ENCODE peak calls at places on chromosomes 6 and 20, in ten cellular contexts. H, F, C, J, I, G, N, A, B and V are unnamed samples.

GRCh38 chr6:100266512-100266911 is 198.2 kb downstream of the SIM1 start:
- DNase-seq in B (peak), H (no peak), C (no peak), J (no peak), N (no peak), I (no peak), A (no peak), F (no peak), G (no peak), V (no peak)

GRCh38 chr6:142300302-142300701 is 1.5 kb upstream of the ADGRG6 start:
- DNase-seq in I (no peak), G (no peak), C (no peak), B (no peak), A (no peak), J (no peak), F (no peak), H (no peak), N (no peak), V (no peak)

GRCh38 chr6:95325858-95326257 is 251.5 kb upstream of the MANEA start:
- DNase-seq in J (no peak), N (peak), B (no peak), G (no peak), I (no peak), H (no peak), C (peak), A (no peak), F (no peak), V (no peak)

GRCh38 chr20:8361779-8362178 is 229.7 kb downstream of the PLCB1 start:
- DNase-seq in F (no peak), H (no peak), J (no peak), B (no peak), A (no peak), G (no peak), N (no peak), I (no peak), C (no peak), V (no peak)

GRCh38 chr6:166556336-166556735 is 30.1 kb downstream of the RAMACL start:
- DNase-seq in F (no peak), J (no peak), I (no peak), N (peak), C (no peak), G (no peak), H (no peak), A (no peak), B (no peak), V (no peak)

GRCh38 chr20:25038103-25038410 is 19.9 kb downstream of the ACSS1 start:
- DNase-seq in G (no peak), C (no peak), A (no peak), J (no peak), F (no peak), H (no peak), B (no peak), N (no peak), I (no peak), V (no peak)

GRCh38 chr6:40950986-40951730 is 87.9 kb downstream of the UNC5CL start:
- DNase-seq in J (no peak), F (no peak), C (no peak), H (no peak), G (no peak), B (peak), I (no peak), A (no peak), N (no peak), V (no peak)

GRCh38 chr20:51042064-51042463 is 19.2 kb upstream of the KCNG1 start:
- DNase-seq in C (no peak), H (no peak), N (no peak), I (no peak), G (no peak), J (no peak), B (peak), A (no peak), F (no peak), V (no peak)

GRCh38 chr20:48826883-48827771 is 672 bp downstream of the PREX1 start:
- DNase-seq in B (peak), C (peak), H (peak), I (peak), A (peak), F (peak), G (peak), J (no peak), N (no peak), V (peak)

DNA sequence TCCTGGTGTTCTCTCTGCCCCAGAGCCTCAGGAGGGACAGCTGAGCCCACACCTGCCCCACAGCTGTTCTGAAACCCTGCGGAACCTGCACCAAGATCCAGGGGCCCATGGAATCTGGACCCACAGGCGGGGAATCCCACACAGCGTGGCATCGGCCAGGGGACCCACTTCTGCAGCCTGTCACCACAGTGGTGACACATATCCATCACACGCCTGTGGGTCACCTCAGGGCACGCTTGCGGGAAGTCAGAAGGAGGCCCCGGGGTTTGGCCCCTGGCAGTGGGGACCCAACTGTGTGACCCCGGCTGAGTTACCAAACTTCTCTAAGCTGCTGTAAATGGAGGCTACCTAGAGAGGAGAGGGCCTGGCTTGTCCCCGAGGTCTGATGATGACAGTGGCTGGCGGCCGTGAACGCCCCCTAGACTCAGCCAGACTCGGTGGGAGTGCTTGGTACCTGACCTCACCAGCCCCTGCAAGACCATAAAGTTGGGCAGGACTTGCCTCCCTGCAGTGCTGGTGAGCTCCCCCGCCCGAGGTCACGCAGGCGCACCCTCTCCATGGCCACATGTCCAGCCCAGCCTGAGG is 2.3 kb upstream of the HRH3 start:
- DNase-seq in G (no peak), C (no peak), F (no peak), J (no peak), B (no peak), I (no peak), H (no peak), A (no peak), N (no peak), V (no peak)
- H3K4me3 ChIP-seq in G (no peak), C (no peak), F (no peak), J (no peak), B (no peak), I (no peak), H (no peak), A (no peak), N (no peak), V (no peak)

DNA sequence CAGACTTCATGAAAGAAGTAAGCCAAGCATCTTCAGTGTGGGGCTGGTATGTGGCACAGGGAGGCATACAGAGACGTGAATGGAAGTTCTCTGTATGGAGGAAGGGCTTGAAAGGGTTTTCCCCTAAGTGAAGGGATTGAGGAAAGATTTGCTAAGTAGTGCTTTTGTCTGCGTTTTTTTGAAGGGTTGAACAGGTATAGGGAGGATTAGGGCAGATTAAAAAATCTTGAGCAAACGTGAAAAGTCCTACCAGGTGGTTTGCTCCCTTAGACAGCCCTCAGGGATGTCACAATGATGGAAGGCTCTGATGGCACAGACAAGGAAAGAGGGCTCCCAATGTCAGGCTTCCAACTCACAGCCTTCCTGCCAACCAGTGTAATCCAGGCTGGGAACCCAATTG is 181.7 kb upstream of the TAB2 start:
- DNase-seq in B (no peak), G (no peak), H (no peak), C (no peak), F (no peak), N (no peak), J (no peak), I (no peak), A (no peak), V (no peak)
- H3K4me3 ChIP-seq in B (no peak), G (no peak), H (no peak), C (no peak), F (no peak), N (no peak), J (no peak), I (no peak), A (no peak), V (no peak)

DNA sequence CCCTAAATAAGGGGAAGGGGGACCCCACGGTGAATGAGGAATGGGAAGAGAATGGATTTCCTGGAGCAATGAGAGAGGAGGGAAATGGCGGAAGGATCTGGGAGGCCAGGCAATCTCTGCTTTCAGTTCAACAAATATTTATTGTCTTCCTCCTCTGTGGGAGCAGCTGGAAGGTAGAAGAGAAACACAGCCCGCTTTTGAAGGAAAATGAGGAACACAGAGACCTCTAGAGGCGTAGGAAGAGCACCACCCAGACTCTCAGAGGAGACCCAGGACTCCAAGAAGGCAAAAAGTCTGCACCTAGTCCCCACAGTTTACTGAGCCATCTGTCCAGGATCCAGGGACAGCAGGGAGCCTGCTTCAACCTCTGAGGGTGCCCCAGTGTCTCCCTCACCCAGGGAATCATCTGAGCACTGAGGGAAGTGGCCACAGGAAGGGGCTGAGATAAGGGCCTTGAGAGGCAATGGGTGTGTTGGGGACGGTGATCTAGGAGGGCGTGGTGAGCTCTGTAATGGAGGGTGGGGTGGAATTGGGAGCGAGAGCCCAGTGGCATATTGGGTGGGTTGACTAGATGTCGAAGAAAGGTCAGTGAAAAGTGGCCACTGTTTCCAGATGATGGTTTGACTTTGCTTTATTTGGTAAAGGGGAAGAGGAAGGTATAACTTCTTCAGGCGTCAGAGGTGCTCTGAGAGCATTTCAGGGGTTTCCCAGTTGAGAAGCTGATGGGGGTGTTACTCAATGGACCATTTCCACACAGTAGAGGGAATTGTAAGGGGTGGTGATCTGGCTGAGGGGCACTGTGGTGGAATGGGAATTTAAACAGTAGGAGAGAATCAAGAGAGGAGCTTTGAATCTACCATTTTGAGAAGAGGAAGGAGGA is 610 bp downstream of the PSORS1C1 start:
- DNase-seq in H (no peak), N (no peak), C (peak), B (peak), I (peak), A (no peak), G (no peak), J (no peak), F (no peak), V (no peak)
- H3K4me3 ChIP-seq in H (no peak), N (peak), C (peak), B (peak), I (no peak), A (no peak), G (peak), J (peak), F (no peak), V (no peak)

GRCh38 chr6:107061125-107062020 is 33.4 kb downstream of the MTRES1 start:
- DNase-seq in H (no peak), F (no peak), A (peak), B (peak), N (no peak), C (no peak), J (no peak), G (no peak), I (no peak), V (no peak)
- H3K4me3 ChIP-seq in H (no peak), F (peak), A (peak), B (no peak), N (no peak), C (no peak), J (no peak), G (no peak), I (no peak), V (no peak)

GRCh38 chr20:23374441-23374840 is 12.5 kb downstream of the GZF1 start:
- DNase-seq in F (no peak), H (no peak), C (no peak), I (no peak), N (no peak), J (no peak), A (no peak), B (no peak), G (no peak), V (no peak)
- H3K4me3 ChIP-seq in F (no peak), H (no peak), C (no peak), I (no peak), N (no peak), J (no peak), A (no peak), B (no peak), G (no peak), V (no peak)